ENCODE peak calls at places on chromosomes 5 and 9, in five cellular contexts. U, M, J, H and L are unnamed samples.

GRCh38 chr5:143887901-143888648 is 76.1 kb downstream of the HMHB1 start:
- DNase-seq in H (peak; percentile 90), U (peak; percentile 13), J (peak; percentile 85), M (peak; percentile 91), L (no peak)

GRCh38 chr9:89304479-89305188 is 6.4 kb upstream of the CKS2 start:
- DNase-seq in H (no peak), J (no peak), M (no peak), U (no peak), L (no peak)

GRCh38 chr9:89340332-89340731 is 22.0 kb downstream of the SECISBP2 start:
- DNase-seq in M (no peak), U (no peak), H (no peak), J (no peak), L (no peak)

GRCh38 chr9:21210311-21210710 is 3.4 kb upstream of the IFNA10 start:
- DNase-seq in H (no peak), M (no peak), J (no peak), U (no peak), L (no peak)

GRCh38 chr5:14739538-14739937 is 75.0 kb downstream of the OTULIN start:
- DNase-seq in H (peak; percentile 78), M (no peak), J (peak; percentile 73), U (no peak), L (peak; percentile 80)

GRCh38 chr5:91474201-91474600 is 91.1 kb upstream of the ARRDC3 start:
- DNase-seq in J (no peak), M (no peak), U (no peak), H (peak; percentile 34), L (no peak)

GRCh38 chr5:23466401-23466886 is 41.0 kb upstream of the PRDM9 start:
- DNase-seq in H (peak; percentile 70), U (no peak), M (no peak), J (no peak), L (peak; percentile 51)

GRCh38 chr9:94301577-94301976 is 26.9 kb downstream of the NUTM2F start:
- DNase-seq in H (no peak), U (no peak), M (no peak), J (no peak), L (no peak)

GRCh38 chr9:12595400-12595799 is 97.8 kb upstream of the TYRP1 start:
- DNase-seq in M (no peak), J (no peak), U (no peak), H (no peak), L (no peak)

GRCh38 chr5:58273705-58274104 is 186.2 kb downstream of the PLK2 start:
- DNase-seq in U (no peak), J (no peak), M (no peak), H (no peak), L (no peak)

GRCh38 chr9:3401556-3401955 is 124.2 kb downstream of the RFX3 start:
- DNase-seq in M (peak; percentile 2), H (no peak), U (no peak), J (no peak), L (no peak)

GRCh38 chr9:108813951-108814601 is 41.7 kb downstream of the ACTL7B start:
- DNase-seq in M (peak; percentile 29), H (peak; percentile 56), U (no peak), J (no peak), L (no peak)

GRCh38 chr9:37749129-37749528 is 4.5 kb upstream of the TRMT10B start:
- DNase-seq in M (no peak), H (no peak), U (no peak), J (no peak), L (no peak)

GRCh38 chr9:136051568-136052432 is 43.3 kb downstream of the NACC2 start:
- DNase-seq in H (peak; percentile 87), J (peak; percentile 97), U (peak; percentile 76), M (peak; percentile 88), L (peak; percentile 96)

GRCh38 chr5:132420706-132421272 is 51.3 kb downstream of the SLC22A5 start:
- DNase-seq in H (no peak), U (no peak), M (no peak), J (no peak), L (no peak)

GRCh38 chr5:5650242-5650641 is 227.8 kb downstream of the ICE1 start:
- DNase-seq in J (no peak), M (no peak), U (no peak), H (no peak), L (no peak)

GRCh38 chr9:18997151-18997550 is 35.9 kb downstream of the SAXO1 start:
- DNase-seq in M (no peak), J (no peak), H (no peak), U (no peak), L (no peak)

GRCh38 chr9:75036793-75037192 is 8.7 kb upstream of the CARNMT1 start:
- DNase-seq in M (no peak), U (no peak), H (no peak), J (no peak), L (no peak)

GRCh38 chr5:6393596-6394194 is 15.3 kb upstream of the MED10 start:
- DNase-seq in H (no peak), M (no peak), U (no peak), J (no peak), L (no peak)

GRCh38 chr5:71923755-71924154 is 183.5 kb upstream of the MAP1B start:
- DNase-seq in U (no peak), H (no peak), M (no peak), J (no peak), L (no peak)

GRCh38 chr5:94267350-94267899 is 351.0 kb downstream of the KIAA0825 start:
- DNase-seq in H (no peak), U (no peak), M (no peak), J (no peak), L (no peak)

GRCh38 chr9:129803679-129804065 is 688 bp downstream of the TOR1B start:
- DNase-seq in M (no peak), H (no peak), J (no peak), U (peak; percentile 17), L (no peak)

GRCh38 chr9:125561497-125562148 is 145.4 kb downstream of the MAPKAP1 start:
- DNase-seq in U (no peak), H (no peak), M (no peak), J (no peak), L (no peak)

GRCh38 chr5:171709930-171710329 is 75.7 kb upstream of the SMIM23 start:
- DNase-seq in M (no peak), J (no peak), H (no peak), U (no peak), L (no peak)

GRCh38 chr9:7336356-7337075 is 463.1 kb downstream of the DMAC1 start:
- DNase-seq in U (no peak), M (no peak), J (no peak), H (peak; percentile 82), L (no peak)

GRCh38 chr5:40071870-40072269 is 607.8 kb upstream of the PTGER4 start:
- DNase-seq in H (peak; percentile 49), U (no peak), M (no peak), J (no peak), L (no peak)

GRCh38 chr9:7536310-7536939 is 263.2 kb downstream of the DMAC1 start:
- DNase-seq in H (peak; percentile 66), U (peak; percentile 50), M (peak; percentile 9), J (no peak), L (peak; percentile 1)

GRCh38 chr5:98775962-98776687 is 2.7 kb downstream of the RGMB start:
- DNase-seq in M (no peak), H (peak; percentile 91), J (peak; percentile 84), U (no peak), L (no peak)

GRCh38 chr5:41637424-41637823 is 127.0 kb upstream of the PLCXD3 start:
- DNase-seq in H (no peak), U (no peak), J (no peak), M (no peak), L (no peak)

GRCh38 chr9:126150411-126151030 is 176.1 kb upstream of the MVB12B start:
- DNase-seq in J (no peak), U (peak; percentile 32), H (no peak), M (no peak), L (no peak)

GRCh38 chr9:122261469-122261881 is 3.2 kb downstream of the RBM18 start:
- DNase-seq in H (peak; percentile 72), M (peak; percentile 35), U (no peak), J (peak; percentile 20), L (no peak)

GRCh38 chr9:109020581-109020980 is 7.3 kb upstream of the CTNNAL1 start:
- DNase-seq in J (no peak), U (no peak), H (no peak), M (no peak), L (no peak)

GRCh38 chr9:134569626-134570025 is 72.0 kb upstream of the COL5A1 start:
- DNase-seq in M (no peak), H (no peak), U (no peak), J (no peak), L (no peak)

GRCh38 chr9:109797509-109797908 is 17.5 kb downstream of the PALM2AKAP2 start:
- DNase-seq in U (no peak), H (no peak), J (no peak), M (no peak), L (no peak)

GRCh38 chr5:92838253-92838652 is 742.8 kb downstream of the NR2F1-AS1 start:
- DNase-seq in U (no peak), M (no peak), J (no peak), H (no peak), L (peak; percentile 37)

GRCh38 chr5:1288439-1289335 is 6.2 kb downstream of the TERT start:
- DNase-seq in M (no peak), H (no peak), U (no peak), J (no peak), L (no peak)

GRCh38 chr5:136424835-136425694 is 59.7 kb upstream of the TRPC7 start:
- DNase-seq in H (peak; percentile 59), U (peak; percentile 85), J (peak; percentile 67), M (peak; percentile 22), L (peak; percentile 46)

GRCh38 chr9:68762570-68762969 is 57.5 kb downstream of the PIP5K1B start:
- DNase-seq in U (no peak), J (no peak), M (no peak), H (no peak), L (no peak)